ENCODE peak calls at places on chromosomes 11 and 22, in eight cellular contexts. A is activated naive CD4-positive, alpha-beta T cell treated with anti-CD3 and anti-CD28 coated beads for 36 hours; D is H4; W is fibroblast of lung; V is ELF-1; H is NAMALWA; S is stimulated activated CD4-positive, alpha-beta T cell treated with anti-CD3 and anti-CD28 coated beads, Interleukin-2, amount 100 ng/mL, for 48 hours; R is NCI-H1092. M is an unnamed sample.
A peak's percentile ranks its signal among the peaks of the same experiment; 100 is the strongest.

GRCh38 chr11:44304091-44305084 is 5.6 kb downstream of the ALX4 start:
- DNase-seq in A (no peak), D (no peak), W (peak; percentile 5), V (peak; percentile 70), H (no peak), S (no peak), R (no peak), M (no peak)

GRCh38 chr11:12139144-12139881 is 28.9 kb downstream of the MICAL2 start:
- DNase-seq in A (no peak), D (peak; percentile 84), W (peak; percentile 88), V (no peak), H (no peak), S (no peak), R (no peak), M (peak; percentile 94)

GRCh38 chr11:67564230-67564629 is 19.4 kb upstream of the GSTP1 start:
- DNase-seq in A (no peak), D (no peak), W (peak; percentile 52), V (no peak), H (no peak), S (no peak), R (no peak), M (peak; percentile 43)

GRCh38 chr11:26632691-26633159 is 60.7 kb upstream of the MUC15 start:
- DNase-seq in A (no peak), D (no peak), W (no peak), V (no peak), H (no peak), S (no peak), R (no peak), M (no peak)

GRCh38 chr11:1943977-1944376 is 3.2 kb upstream of the MRPL23 start:
- DNase-seq in A (no peak), D (peak; percentile 51), W (peak; percentile 46), V (no peak), H (no peak), S (no peak), R (no peak), M (peak; percentile 38)

GRCh38 chr11:36622431-36623136 is 24.5 kb upstream of the RAG2 start:
- DNase-seq in A (peak; percentile 20), D (peak; percentile 27), W (peak; percentile 60), V (no peak), H (peak; percentile 80), S (no peak), R (no peak), M (peak; percentile 36)

GRCh38 chr22:44026630-44027511 is 2.8 kb downstream of the PARVB start:
- DNase-seq in A (peak; percentile 82), D (peak; percentile 80), W (peak; percentile 69), V (peak; percentile 35), H (peak; percentile 81), S (peak; percentile 57), R (no peak), M (peak; percentile 77)

GRCh38 chr22:40482391-40482790 is 112.0 kb downstream of the SGSM3 start:
- DNase-seq in A (no peak), D (no peak), W (no peak), V (no peak), H (no peak), S (no peak), R (no peak), M (no peak)

GRCh38 chr11:106152013-106152412 is 74.6 kb downstream of the AASDHPPT start:
- DNase-seq in A (no peak), D (peak; percentile 57), W (peak; percentile 86), V (no peak), H (no peak), S (no peak), R (no peak), M (peak; percentile 37)

GRCh38 chr11:46490576-46491100 is 99.1 kb upstream of the CHRM4 start:
- DNase-seq in A (no peak), D (no peak), W (peak; percentile 64), V (no peak), H (no peak), S (no peak), R (no peak), M (no peak)

GRCh38 chr11:36091256-36091811 is 147.5 kb downstream of the LDLRAD3 start:
- DNase-seq in A (no peak), D (peak; percentile 92), W (peak; percentile 95), V (no peak), H (no peak), S (no peak), R (no peak), M (peak; percentile 90)

GRCh38 chr11:61777234-61778090 is 14.9 kb downstream of the TMEM258 start:
- DNase-seq in A (peak; percentile 49), D (no peak), W (peak; percentile 11), V (peak; percentile 56), H (no peak), S (peak; percentile 54), R (no peak), M (no peak)

GRCh38 chr11:100637706-100638105 is 49.4 kb upstream of the ARHGAP42 start:
- DNase-seq in A (no peak), D (no peak), W (no peak), V (no peak), H (no peak), S (no peak), R (no peak), M (no peak)

GRCh38 chr22:30866811-30867271 is 101.7 kb downstream of the MORC2 start:
- DNase-seq in A (no peak), D (no peak), W (no peak), V (no peak), H (peak; percentile 37), S (no peak), R (no peak), M (no peak)

GRCh38 chr11:69195819-69196218 is 40.1 kb downstream of the SMIM38 start:
- DNase-seq in A (no peak), D (no peak), W (no peak), V (no peak), H (no peak), S (no peak), R (no peak), M (no peak)

GRCh38 chr11:78000193-78000592 is 5.7 kb upstream of the INTS4 start:
- DNase-seq in A (peak; percentile 66), D (peak; percentile 67), W (peak; percentile 70), V (peak; percentile 60), H (peak; percentile 79), S (peak; percentile 39), R (peak; percentile 85), M (peak; percentile 87)

GRCh38 chr11:79273781-79274180 is 167.0 kb downstream of the TENM4 start:
- DNase-seq in A (no peak), D (no peak), W (no peak), V (no peak), H (no peak), S (no peak), R (no peak), M (no peak)

GRCh38 chr11:796565-797299 is 1.3 kb downstream of the SLC25A22 start:
- DNase-seq in A (no peak), D (no peak), W (no peak), V (no peak), H (no peak), S (no peak), R (no peak), M (no peak)

GRCh38 chr11:72069787-72070251 is 10.5 kb downstream of the NUMA1 start:
- DNase-seq in A (peak; percentile 12), D (peak; percentile 47), W (peak; percentile 90), V (peak; percentile 53), H (no peak), S (no peak), R (no peak), M (peak; percentile 82)

GRCh38 chr11:30342736-30343166 is 19.8 kb downstream of the ARL14EP start:
- DNase-seq in A (no peak), D (no peak), W (no peak), V (no peak), H (peak; percentile 97), S (no peak), R (no peak), M (no peak)

GRCh38 chr11:118111019-118111743 is 24.4 kb upstream of the SMIM35 start:
- DNase-seq in A (no peak), D (no peak), W (no peak), V (no peak), H (no peak), S (no peak), R (no peak), M (no peak)

GRCh38 chr11:63919267-63920125 is 2.5 kb upstream of the RCOR2 start:
- DNase-seq in A (no peak), D (no peak), W (no peak), V (peak; percentile 90), H (no peak), S (no peak), R (no peak), M (no peak)

GRCh38 chr11:2468363-2469240 is 23.8 kb downstream of the KCNQ1 start:
- DNase-seq in A (no peak), D (no peak), W (no peak), V (no peak), H (no peak), S (no peak), R (no peak), M (no peak)

GRCh38 chr11:65594991-65595920 is at the start of gene KCNK7:
- DNase-seq in A (no peak), D (no peak), W (no peak), V (no peak), H (no peak), S (no peak), R (no peak), M (no peak)

GRCh38 chr11:15053201-15053685 is 20.1 kb upstream of the CALCB start:
- DNase-seq in A (peak; percentile 75), D (no peak), W (no peak), V (no peak), H (no peak), S (peak; percentile 11), R (no peak), M (peak; percentile 36)

GRCh38 chr11:35541621-35542375 is 16.4 kb upstream of the PAMR1 start:
- DNase-seq in A (no peak), D (peak; percentile 57), W (peak; percentile 97), V (no peak), H (no peak), S (no peak), R (no peak), M (peak; percentile 88)

GRCh38 chr22:43862074-43862881 is at the start of gene SULT4A1:
- DNase-seq in A (no peak), D (no peak), W (peak; percentile 36), V (peak; percentile 52), H (no peak), S (no peak), R (no peak), M (peak; percentile 5)

GRCh38 chr11:96680515-96680914 is 290.7 kb downstream of the JRKL start:
- DNase-seq in A (no peak), D (no peak), W (no peak), V (no peak), H (no peak), S (no peak), R (no peak), M (no peak)

GRCh38 chr11:62567018-62567633 is 6.6 kb downstream of the EEF1G start:
- DNase-seq in A (no peak), D (no peak), W (no peak), V (no peak), H (no peak), S (no peak), R (no peak), M (no peak)

GRCh38 chr22:26524870-26525269 is 12.6 kb upstream of the TFIP11 start:
- DNase-seq in A (no peak), D (no peak), W (no peak), V (no peak), H (no peak), S (no peak), R (no peak), M (no peak)

GRCh38 chr11:64007629-64008282 is 21.5 kb downstream of the OTUB1 start:
- DNase-seq in A (no peak), D (no peak), W (no peak), V (peak; percentile 77), H (no peak), S (no peak), R (no peak), M (peak; percentile 41)

GRCh38 chr22:36301384-36301828 is 48.5 kb downstream of the APOL1 start:
- DNase-seq in A (peak; percentile 89), D (peak; percentile 72), W (peak; percentile 43), V (peak; percentile 91), H (peak; percentile 77), S (peak; percentile 81), R (peak; percentile 42), M (peak; percentile 69)

GRCh38 chr22:23409976-23410375 is 170.1 kb downstream of the IGLL1 start:
- DNase-seq in A (no peak), D (no peak), W (no peak), V (no peak), H (no peak), S (no peak), R (no peak), M (no peak)

GRCh38 chr11:47533690-47534135 is 19.2 kb downstream of the CELF1 start:
- DNase-seq in A (no peak), D (peak; percentile 33), W (peak; percentile 78), V (no peak), H (no peak), S (no peak), R (no peak), M (peak; percentile 56)

M was measured in cardiac fibroblast.